ENCODE peak calls at places on chromosome 1, in ten cellular contexts. R is dorsolateral prefrontal cortex; C is activated CD4-positive, alpha-beta T cell treated with anti-CD3 and anti-CD28 coated beads, Interleukin-2, amount 10 ng/mL, durations not matched to agents 7 days and 5 days; I is kidney tubule cell; V is KBM-7; P is left ventricle myocardium inferior; E is activated naive CD4-positive, alpha-beta T cell treated with anti-CD3 and anti-CD28 coated beads for 36 hours; B is stimulated activated CD8-positive, alpha-beta memory T cell treated with anti-CD3 and anti-CD28 coated beads, Interleukin-7, amount 100 ng/mL, for 4 hours; W is BE2C; Y is head of caudate nucleus. Z is an unnamed sample.

GRCh38 chr1:176541663-176542062 is 78.7 kb downstream of the PAPPA2 start:
- DNase-seq in R (no peak), C (no peak), I (peak), V (no peak), P (no peak), E (no peak), B (no peak), W (no peak), Y (no peak), Z (no peak)

GRCh38 chr1:86502721-86503430 is 34.1 kb downstream of the CLCA1 start:
- DNase-seq in R (no peak), C (no peak), I (peak), V (peak), P (no peak), E (peak), B (no peak), W (no peak), Y (peak), Z (peak)

GRCh38 chr1:8740034-8740449 is 77.4 kb downstream of the RERE start:
- DNase-seq in R (no peak), C (no peak), I (peak), V (no peak), P (no peak), E (no peak), B (no peak), W (no peak), Y (peak), Z (no peak)

GRCh38 chr1:56516539-56517252 is 62.7 kb downstream of the PLPP3 start:
- DNase-seq in R (no peak), C (no peak), I (peak), V (peak), P (no peak), E (no peak), B (no peak), W (no peak), Y (no peak), Z (peak)

GRCh38 chr1:166900987-166901386 is 24.9 kb upstream of the TADA1 start:
- DNase-seq in R (no peak), C (no peak), I (no peak), V (no peak), P (no peak), E (no peak), B (no peak), W (no peak), Y (no peak), Z (no peak)

GRCh38 chr1:64986903-64987871 is 20.8 kb upstream of the JAK1 start:
- DNase-seq in R (no peak), C (no peak), I (peak), V (no peak), P (no peak), E (no peak), B (no peak), W (no peak), Y (no peak), Z (peak)

GRCh38 chr1:180428782-180429695 is 73.3 kb downstream of the ACBD6 start:
- DNase-seq in R (no peak), C (no peak), I (no peak), V (peak), P (no peak), E (no peak), B (no peak), W (no peak), Y (no peak), Z (no peak)

GRCh38 chr1:191398551-191398950 is 759.7 kb upstream of the RGS18 start:
- DNase-seq in R (no peak), C (no peak), I (no peak), V (no peak), P (no peak), E (no peak), B (no peak), W (no peak), Y (no peak), Z (no peak)